ENCODE peak calls at places on chromosomes 3 and 15, in five cellular contexts. D is COLO829; B is NCI-H774; Y is activated CD8-positive, alpha-beta memory T cell treated with anti-CD3 and anti-CD28 coated beads for 24 hours; N is stimulated activated naive B cell treated with anti-CD40 and anti-IgM and Interleukin-4, amounts not matched to agents 10 μg/mL and 1 μg/mL and 100 μg/mL, for 72 hours. H is an unnamed sample.

GRCh38 chr3:94066829-94067470 is 4.1 kb downstream of the NSUN3 start:
- DNase-seq in D (no peak), Y (no peak), B (no peak), N (no peak), H (no peak)

GRCh38 chr3:106913111-106913698 is 464.0 kb upstream of the CCDC54 start:
- DNase-seq in D (no peak), Y (no peak), N (no peak), B (no peak), H (no peak)

GRCh38 chr3:100158877-100159563 is 44.7 kb upstream of the FILIP1L start:
- DNase-seq in D (no peak), N (no peak), Y (no peak), B (no peak), H (no peak)

GRCh38 chr3:149038322-149038721 is 47.0 kb downstream of the GYG1 start:
- DNase-seq in N (no peak), B (no peak), Y (no peak), D (no peak), H (no peak)

GRCh38 chr15:31081568-31082250 is 19.8 kb downstream of the TRPM1 start:
- DNase-seq in D (no peak), B (peak), N (no peak), Y (peak), H (no peak)

GRCh38 chr3:53016236-53016635 is 29.6 kb downstream of the SFMBT1 start:
- DNase-seq in D (no peak), N (no peak), B (no peak), Y (no peak), H (no peak)

GRCh38 chr3:61650276-61650675 is 88.9 kb downstream of the PTPRG start:
- DNase-seq in Y (no peak), D (no peak), N (no peak), B (no peak), H (peak)

GRCh38 chr3:45443459-45443858 is 55.1 kb downstream of the LARS2 start:
- DNase-seq in Y (no peak), B (no peak), N (no peak), D (no peak), H (no peak)

GRCh38 chr3:126399348-126399730 is 4.6 kb downstream of the CFAP100 start:
- DNase-seq in Y (no peak), B (no peak), N (no peak), D (no peak), H (no peak)

GRCh38 chr3:157785071-157785826 is 282.0 kb upstream of the VEPH1 start:
- DNase-seq in B (no peak), Y (no peak), D (peak), N (no peak), H (peak)

GRCh38 chr15:37880009-37880834 is 54.2 kb upstream of the TMCO5A start:
- DNase-seq in Y (no peak), N (no peak), D (peak), B (peak), H (no peak)

GRCh38 chr3:53705024-53705750 is 141.0 kb downstream of the CHDH start:
- DNase-seq in B (no peak), D (no peak), Y (no peak), N (no peak), H (no peak)

GRCh38 chr15:70152070-70152480 is 54.4 kb upstream of the TLE3 start:
- DNase-seq in N (no peak), B (peak), Y (no peak), D (no peak), H (no peak)

GRCh38 chr15:38991126-38991525 is 426.5 kb upstream of the RASGRP1 start:
- DNase-seq in B (no peak), N (no peak), Y (no peak), D (peak), H (no peak)

GRCh38 chr3:127803619-127804018 is 18.7 kb downstream of the MGLL start:
- DNase-seq in N (no peak), Y (no peak), B (no peak), D (no peak), H (no peak)

GRCh38 chr3:67509471-67510075 is 144.8 kb downstream of the SUCLG2 start:
- DNase-seq in N (no peak), B (no peak), Y (no peak), D (peak), H (no peak)

GRCh38 chr3:184690236-184690883 is 21.5 kb downstream of the MAGEF1 start:
- DNase-seq in D (no peak), N (no peak), Y (no peak), B (no peak), H (no peak)

GRCh38 chr15:81480645-81481053 is 106.6 kb upstream of the TMC3 start:
- DNase-seq in D (peak), B (peak), Y (peak), N (peak), H (peak)

H was measured in tibial nerve.